ENCODE peak calls at places on chromosome 13, in five cellular contexts. One of them, this sample, is unnamed.

GRCh38 chr13:112067871-112068305 is 939 bp downstream of the SOX1 start:
- DNase-seq in activated gamma-delta T cell treated with Interleukin-2 at 50 U/mL for 16 hours: no peak
- DNase-seq in HuH-7: no peak
- DNase-seq in aorta: no peak
- DNase-seq in effector memory CD8-positive, alpha-beta T cell: no peak
- DNase-seq in this sample: no peak

GRCh38 chr13:26025196-26025595 is 26.6 kb downstream of the SHISA2 start:
- DNase-seq in aorta: no peak
- DNase-seq in effector memory CD8-positive, alpha-beta T cell: no peak
- DNase-seq in activated gamma-delta T cell treated with Interleukin-2 at 50 U/mL for 16 hours: no peak
- DNase-seq in HuH-7: no peak
- DNase-seq in this sample: no peak

GRCh38 chr13:37049810-37050209 is 9.7 kb downstream of the SUPT20H start:
- DNase-seq in aorta: no peak
- DNase-seq in effector memory CD8-positive, alpha-beta T cell: no peak
- DNase-seq in HuH-7: no peak
- DNase-seq in activated gamma-delta T cell treated with Interleukin-2 at 50 U/mL for 16 hours: no peak
- DNase-seq in this sample: no peak

GRCh38 chr13:44971656-44972595 is 17.3 kb downstream of the NUFIP1 start:
- DNase-seq in HuH-7: no peak
- DNase-seq in aorta: no peak
- DNase-seq in effector memory CD8-positive, alpha-beta T cell: no peak
- DNase-seq in activated gamma-delta T cell treated with Interleukin-2 at 50 U/mL for 16 hours: no peak
- DNase-seq in this sample: no peak

GRCh38 chr13:50805805-50806204 is 37.7 kb downstream of the DLEU7 start:
- DNase-seq in effector memory CD8-positive, alpha-beta T cell: no peak
- DNase-seq in HuH-7: no peak
- DNase-seq in aorta: no peak
- DNase-seq in activated gamma-delta T cell treated with Interleukin-2 at 50 U/mL for 16 hours: no peak
- DNase-seq in this sample: no peak

GRCh38 chr13:80195649-80196048 is 145.3 kb downstream of the SPRY2 start:
- DNase-seq in aorta: no peak
- DNase-seq in effector memory CD8-positive, alpha-beta T cell: no peak
- DNase-seq in activated gamma-delta T cell treated with Interleukin-2 at 50 U/mL for 16 hours: no peak
- DNase-seq in HuH-7: no peak
- DNase-seq in this sample: no peak

GRCh38 chr13:44768775-44769578 is 192.8 kb upstream of the TSC22D1 start:
- DNase-seq in activated gamma-delta T cell treated with Interleukin-2 at 50 U/mL for 16 hours: no peak
- DNase-seq in HuH-7: no peak
- DNase-seq in effector memory CD8-positive, alpha-beta T cell: no peak
- DNase-seq in aorta: no peak
- DNase-seq in this sample: peak

GRCh38 chr13:39663508-39663907 is 8.0 kb downstream of the COG6 start:
- DNase-seq in aorta: no peak
- DNase-seq in effector memory CD8-positive, alpha-beta T cell: no peak
- DNase-seq in activated gamma-delta T cell treated with Interleukin-2 at 50 U/mL for 16 hours: no peak
- DNase-seq in HuH-7: no peak
- DNase-seq in this sample: no peak

GRCh38 chr13:23695711-23696512 is 125.7 kb downstream of the TNFRSF19 start:
- DNase-seq in HuH-7: no peak
- DNase-seq in effector memory CD8-positive, alpha-beta T cell: peak
- DNase-seq in activated gamma-delta T cell treated with Interleukin-2 at 50 U/mL for 16 hours: peak
- DNase-seq in aorta: peak
- DNase-seq in this sample: no peak

GRCh38 chr13:112067121-112067741 is at the start of gene SOX1:
- DNase-seq in effector memory CD8-positive, alpha-beta T cell: no peak
- DNase-seq in aorta: no peak
- DNase-seq in activated gamma-delta T cell treated with Interleukin-2 at 50 U/mL for 16 hours: no peak
- DNase-seq in HuH-7: no peak
- DNase-seq in this sample: no peak

GRCh38 chr13:81929988-81930387 is 1589.1 kb upstream of the SPRY2 start:
- DNase-seq in activated gamma-delta T cell treated with Interleukin-2 at 50 U/mL for 16 hours: no peak
- DNase-seq in effector memory CD8-positive, alpha-beta T cell: no peak
- DNase-seq in HuH-7: peak
- DNase-seq in aorta: no peak
- DNase-seq in this sample: peak

GRCh38 chr13:35994131-35994966 is 136.8 kb downstream of the DCLK1 start:
- DNase-seq in aorta: peak
- DNase-seq in HuH-7: no peak
- DNase-seq in effector memory CD8-positive, alpha-beta T cell: no peak
- DNase-seq in activated gamma-delta T cell treated with Interleukin-2 at 50 U/mL for 16 hours: no peak
- DNase-seq in this sample: no peak